ENCODE peak calls at places on chromosome 11, in four cellular contexts. D is cardiac muscle cell, K is cardiac fibroblast, A is lower leg skin. T is an unnamed sample.

GRCh38 chr11:130197386-130198035 is 37.9 kb downstream of the ST14 start:
- DNase-seq in A (no peak), K (no peak), D (no peak), T (no peak)

GRCh38 chr11:17578296-17578695 is 31.2 kb downstream of the OTOG start:
- DNase-seq in K (no peak), A (peak), D (no peak), T (peak)

GRCh38 chr11:71138737-71139425 is 113.5 kb downstream of the SHANK2 start:
- DNase-seq in A (no peak), D (no peak), K (no peak), T (no peak)

GRCh38 chr11:20671856-20672546 is 2.6 kb downstream of the NELL1 start:
- DNase-seq in K (peak), A (no peak), D (peak), T (no peak)

GRCh38 chr11:35144103-35144741 is 5.3 kb downstream of the CD44 start:
- DNase-seq in A (no peak), D (no peak), K (peak), T (peak)

GRCh38 chr11:121385693-121386092 is 66.4 kb upstream of the SORL1 start:
- DNase-seq in K (no peak), D (no peak), A (no peak), T (no peak)

GRCh38 chr11:32561835-32562234 is 21.8 kb upstream of the EIF3M start:
- DNase-seq in A (no peak), D (no peak), K (no peak), T (no peak)

GRCh38 chr11:36233226-36233625 is 56.0 kb downstream of the COMMD9 start:
- DNase-seq in A (no peak), D (no peak), K (peak), T (no peak)

GRCh38 chr11:77130763-77131513 is 2.9 kb downstream of the MYO7A start:
- DNase-seq in D (peak), A (no peak), K (no peak), T (no peak)

GRCh38 chr11:69691449-69691848 is 12.4 kb downstream of the FGF19 start:
- DNase-seq in A (no peak), D (no peak), K (peak), T (no peak)

GRCh38 chr11:69834251-69834650 is 15.0 kb upstream of the FGF3 start:
- DNase-seq in D (no peak), A (peak), K (no peak), T (no peak)

GRCh38 chr11:10693509-10694071 is at the start of gene IRAG1:
- DNase-seq in A (no peak), D (peak), K (peak), T (no peak)

GRCh38 chr11:133793271-133793848 is 52.0 kb downstream of the SPATA19 start:
- DNase-seq in D (no peak), K (no peak), A (peak), T (no peak)

GRCh38 chr11:68383976-68384501 is 71.6 kb downstream of the LRP5 start:
- DNase-seq in D (peak), A (peak), K (peak), T (no peak)

GRCh38 chr11:119513141-119513805 is 90.3 kb upstream of the THY1 start:
- DNase-seq in D (no peak), A (no peak), K (no peak), T (no peak)

GRCh38 chr11:45097721-45098493 is 48.5 kb upstream of the PRDM11 start:
- DNase-seq in A (peak), D (peak), K (peak), T (no peak)

GRCh38 chr11:11324090-11324489 is 29.0 kb downstream of the CSNK2A3 start:
- DNase-seq in D (no peak), A (no peak), K (peak), T (no peak)

GRCh38 chr11:65182258-65183170 is 786 bp downstream of the CAPN1 start:
- DNase-seq in A (peak), K (peak), D (peak), T (no peak)

GRCh38 chr11:45857834-45858492 is 10.7 kb downstream of the CRY2 start:
- DNase-seq in K (peak), D (peak), A (peak), T (no peak)

GRCh38 chr11:97746832-97747231 is 1273.9 kb upstream of the CNTN5 start:
- DNase-seq in K (no peak), A (no peak), D (no peak), T (no peak)

GRCh38 chr11:34792814-34793241 is 123.4 kb downstream of the APIP start:
- DNase-seq in D (no peak), A (peak), K (no peak), T (no peak)

GRCh38 chr11:12897390-12897789 is 111.7 kb upstream of the RASSF10 start:
- DNase-seq in A (no peak), K (no peak), D (no peak), T (no peak)

GRCh38 chr11:2561283-2562180 is 116.7 kb downstream of the KCNQ1 start:
- DNase-seq in A (no peak), K (no peak), D (no peak), T (peak)

GRCh38 chr11:29119691-29120328 is 897.0 kb downstream of the KCNA4 start:
- DNase-seq in A (no peak), K (peak), D (no peak), T (no peak)

GRCh38 chr11:68142028-68142412 is 20.8 kb upstream of the CHKA start:
- DNase-seq in A (peak), K (no peak), D (no peak), T (peak)

GRCh38 chr11:71204748-71205664 is 47.4 kb downstream of the SHANK2 start:
- DNase-seq in D (no peak), A (no peak), K (no peak), T (no peak)

GRCh38 chr11:17354070-17354924 is 2.7 kb downstream of the NCR3LG1 start:
- DNase-seq in A (no peak), D (peak), K (peak), T (no peak)

GRCh38 chr11:26028294-26028954 is 303.5 kb upstream of the ANO3 start:
- DNase-seq in K (peak), A (no peak), D (no peak), T (no peak)

GRCh38 chr11:104451193-104451592 is 287.2 kb upstream of the PDGFD start:
- DNase-seq in K (no peak), A (no peak), D (peak), T (no peak)

GRCh38 chr11:13111813-13112130 is 102.7 kb downstream of the RASSF10 start:
- DNase-seq in K (no peak), A (no peak), D (no peak), T (no peak)

GRCh38 chr11:15258433-15259350 is 144.0 kb downstream of the INSC start:
- DNase-seq in A (no peak), D (peak), K (peak), T (no peak)

GRCh38 chr11:78131956-78132355 is 7.5 kb downstream of the ALG8 start:
- DNase-seq in A (no peak), K (peak), D (no peak), T (no peak)

GRCh38 chr11:107478922-107479321 is 21.3 kb upstream of the CWF19L2 start:
- DNase-seq in D (no peak), K (no peak), A (no peak), T (no peak)

GRCh38 chr11:102733232-102733875 is 8.6 kb upstream of the MMP8 start:
- DNase-seq in A (no peak), K (peak), D (peak), T (peak)

GRCh38 chr11:71473793-71474080 is 20.7 kb downstream of the NADSYN1 start:
- DNase-seq in D (no peak), K (no peak), A (no peak), T (no peak)

GRCh38 chr11:21564813-21565212 is 628.1 kb upstream of the ANO5 start:
- DNase-seq in K (no peak), D (no peak), A (no peak), T (no peak)

GRCh38 chr11:65400295-65401072 is 14.0 kb downstream of the FRMD8 start:
- DNase-seq in D (no peak), K (no peak), A (no peak), T (no peak)

GRCh38 chr11:118435233-118435892 is 929 bp upstream of the KMT2A start:
- DNase-seq in A (peak), D (peak), K (no peak), T (peak)

GRCh38 chr11:116084511-116084910 is 580.3 kb upstream of the CADM1 start:
- DNase-seq in D (no peak), K (no peak), A (no peak), T (no peak)

DNA sequence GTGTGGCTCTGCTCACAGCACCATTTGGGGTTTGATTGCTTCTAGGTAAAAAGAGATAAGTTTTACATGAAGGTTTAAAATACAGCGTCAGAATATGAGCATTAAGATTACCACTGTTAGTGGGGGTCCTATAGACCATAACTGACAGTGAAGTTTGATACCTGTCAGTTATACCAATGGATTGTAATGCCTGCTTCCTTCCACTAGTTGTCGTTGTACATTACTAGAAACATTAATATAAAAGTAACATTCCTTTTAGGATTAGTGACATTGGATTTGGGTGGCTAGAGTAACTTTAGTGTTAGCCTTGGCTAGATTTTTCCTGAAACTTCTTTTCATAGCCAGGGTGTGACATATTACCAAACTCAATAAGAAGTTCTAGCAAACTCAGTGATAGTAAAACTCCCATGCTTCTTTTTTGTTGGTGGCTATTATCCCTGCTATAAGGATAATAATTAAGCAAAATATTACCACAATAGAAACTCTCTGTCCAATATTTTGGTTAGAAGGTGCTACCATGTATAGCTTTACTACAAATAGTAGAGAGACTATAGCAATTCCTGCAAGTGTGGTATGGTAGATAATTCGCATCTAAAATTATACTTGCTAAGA is 57.1 kb downstream of the FAM181B start:
- DNase-seq in K (no peak), A (no peak), D (no peak), T (no peak)
- TF ChIP-seq CTCF in K (peak), A (no peak), D (peak), T (peak)

GRCh38 chr11:75582935-75583709 is 21.1 kb downstream of the SERPINH1 start:
- DNase-seq in A (peak), K (peak), D (peak), T (no peak)
- TF ChIP-seq CTCF in A (no peak), K (peak), D (peak), T (peak)

GRCh38 chr11:82864268-82864667 is 36.0 kb downstream of the PRCP start:
- DNase-seq in K (peak), A (peak), D (peak), T (peak)
- TF ChIP-seq CTCF in K (peak), A (no peak), D (peak), T (peak)

GRCh38 chr11:60914620-60915249 is 777 bp downstream of the TMEM109 start:
- DNase-seq in D (peak), K (peak), A (no peak), T (peak)

GRCh38 chr11:60917267-60917666 is 3.3 kb downstream of the TMEM109 start:
- DNase-seq in A (no peak), K (no peak), D (no peak), T (no peak)

GRCh38 chr11:60916669-60917206 is 2.8 kb downstream of the TMEM109 start:
- DNase-seq in K (no peak), A (peak), D (no peak), T (no peak)

GRCh38 chr11:60913793-60914619 is at the start of gene TMEM109:
- DNase-seq in A (peak), K (peak), D (peak), T (peak)

DNA sequence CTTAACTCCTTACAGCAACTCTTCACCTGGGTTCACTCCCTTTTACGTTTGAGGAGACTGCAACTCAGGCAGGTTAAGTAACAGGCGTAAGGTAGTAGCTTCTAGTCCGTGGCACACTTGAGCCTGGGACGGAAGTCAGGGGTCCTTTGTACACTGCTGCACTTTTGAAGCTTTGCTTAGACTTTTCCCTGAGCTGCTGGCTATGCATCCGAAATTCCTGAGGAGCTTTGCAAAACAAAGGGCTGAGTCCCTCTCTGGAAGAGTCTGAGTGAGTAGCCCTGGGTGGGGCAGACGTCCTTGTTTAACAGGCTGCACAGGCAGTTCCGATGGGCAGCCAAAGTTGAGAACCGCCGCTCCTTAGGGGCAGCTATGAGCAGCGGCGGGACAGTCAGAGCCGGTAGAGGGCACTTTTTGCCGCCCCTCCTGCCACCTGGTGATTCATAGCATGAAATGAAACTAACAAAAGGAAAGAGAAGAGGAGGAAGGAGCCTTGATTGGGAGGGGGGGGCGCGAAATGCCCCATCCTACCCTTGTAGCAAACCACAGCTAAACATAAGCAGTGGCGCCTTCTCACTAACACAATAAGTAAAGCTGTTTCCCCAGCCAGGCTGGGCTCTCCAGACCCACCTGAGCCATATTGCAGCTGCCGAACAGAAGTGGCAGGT is 1.4 kb downstream of the TMEM109 start:
- DNase-seq in A (peak), K (peak), D (peak), T (peak)
- TF ChIP-seq CTCF in A (no peak), K (peak), D (peak), T (peak)

DNA sequence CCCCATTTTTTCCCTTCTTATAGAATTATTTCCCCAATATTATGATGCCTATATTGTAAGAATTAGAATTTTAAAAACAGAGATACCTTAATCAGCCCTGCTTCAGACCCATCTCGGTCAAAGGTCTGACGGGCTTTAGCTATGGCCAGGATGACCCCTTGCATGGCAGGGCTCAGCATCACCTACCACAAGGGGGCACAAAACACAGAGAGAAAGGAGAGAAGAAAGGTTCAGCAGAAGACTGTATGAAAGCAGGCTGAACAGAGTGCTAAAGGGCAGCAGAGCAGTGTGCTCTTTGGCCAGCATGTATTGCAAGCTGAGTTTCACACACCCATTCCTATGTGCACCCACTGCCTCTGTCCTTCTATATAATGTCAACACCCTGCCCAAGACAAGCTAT is 26.8 kb downstream of the CLDN25 start:
- DNase-seq in A (no peak), D (peak), K (peak), T (no peak)
- TF ChIP-seq CTCF in A (no peak), D (peak), K (peak), T (peak)

T was measured in CD14-positive monocyte.